ENCODE peak calls at places on chromosomes 11 and 22, in ten cellular contexts. B is A549, S is IMR-90, Y is heart left ventricle, W is cardiac muscle cell, V is uterus, N is suprapubic skin, Q is kidney, L is body of pancreas, E is breast epithelium. O is an unnamed sample. For H3K4me1, the result is how much of the 10 kb centered on the place peaks cover.

GRCh38 chr11:88338223-88338661 is 706 bp upstream of the CTSC start:
- DNase-seq in L (peak), N (no peak), Y (peak), Q (peak), W (peak), B (peak), V (peak), S (peak), E (no peak), O (peak)

GRCh38 chr11:1390603-1391164 is 950 bp downstream of the BRSK2 start:
- DNase-seq in B (no peak), N (no peak), W (peak), L (peak), E (no peak), S (peak), Y (peak), Q (peak), V (no peak), O (no peak)

GRCh38 chr11:119710417-119710816 is 18.6 kb downstream of the NECTIN1 start:
- DNase-seq in Y (no peak), W (no peak), S (no peak), L (no peak), B (no peak), N (no peak), Q (no peak), V (no peak), E (no peak), O (no peak)

GRCh38 chr11:121716060-121716459 is 263.3 kb upstream of the SORL1-AS1 start:
- DNase-seq in Y (no peak), L (no peak), Q (no peak), V (no peak), B (no peak), W (no peak), E (no peak), S (peak), N (no peak), O (no peak)

GRCh38 chr22:46064966-46065666 is 85.2 kb upstream of the PPARA start:
- DNase-seq in V (peak), Q (no peak), E (peak), N (peak), Y (no peak), S (no peak), L (peak), W (no peak), B (no peak), O (peak)

GRCh38 chr11:11178671-11179070 is 174.4 kb downstream of the CSNK2A3 start:
- DNase-seq in L (no peak), Q (no peak), W (no peak), E (no peak), B (no peak), V (no peak), Y (no peak), S (no peak), N (no peak), O (no peak)

GRCh38 chr11:83035070-83035854 is 36.4 kb downstream of the RAB30 start:
- DNase-seq in V (peak), L (no peak), E (no peak), W (no peak), Y (no peak), N (no peak), Q (no peak), B (no peak), S (no peak), O (no peak)

GRCh38 chr22:44646668-44647067 is 55.3 kb upstream of the PRR5 start:
- DNase-seq in B (no peak), N (no peak), Q (peak), Y (no peak), S (no peak), E (no peak), V (no peak), W (no peak), L (no peak), O (no peak)

GRCh38 chr11:123560001-123560400 is 94.4 kb downstream of the SCN3B start:
- DNase-seq in L (peak), V (peak), N (peak), Q (peak), Y (peak), W (no peak), B (no peak), S (peak), E (no peak), O (peak)

GRCh38 chr11:94657629-94658028 is 90.5 kb downstream of the PIWIL4 start:
- DNase-seq in B (no peak), E (no peak), W (no peak), Y (no peak), S (no peak), L (no peak), N (no peak), Q (no peak), V (no peak), O (no peak)

GRCh38 chr11:73461335-73461840 is 85.2 kb downstream of the RELT start:
- DNase-seq in E (no peak), S (peak), Q (no peak), B (no peak), L (no peak), N (no peak), Y (no peak), V (no peak), W (no peak), O (no peak)

GRCh38 chr11:4044971-4045646 is 49.5 kb upstream of the RRM1 start:
- DNase-seq in Q (no peak), N (no peak), Y (no peak), W (no peak), V (no peak), L (no peak), B (no peak), S (no peak), E (no peak), O (no peak)

GRCh38 chr11:134577801-134578200 is 165.8 kb upstream of the B3GAT1 start:
- DNase-seq in Y (no peak), E (peak), Q (no peak), N (no peak), W (no peak), S (no peak), L (no peak), V (no peak), B (no peak), O (no peak)

GRCh38 chr11:134579709-134580634 is 167.9 kb upstream of the B3GAT1 start:
- DNase-seq in V (no peak), E (peak), S (no peak), L (no peak), Y (no peak), W (no peak), B (no peak), Q (no peak), N (no peak), O (no peak)

GRCh38 chr11:134580635-134581025 is 168.6 kb upstream of the B3GAT1 start:
- DNase-seq in V (no peak), E (peak), Q (no peak), S (no peak), B (no peak), W (no peak), Y (no peak), N (no peak), L (no peak), O (no peak)

GRCh38 chr11:134581121-134581626 is 169.1 kb upstream of the B3GAT1 start:
- DNase-seq in S (no peak), B (no peak), L (no peak), N (peak), Q (no peak), Y (no peak), W (no peak), V (no peak), E (no peak), O (no peak)

GRCh38 chr11:134578807-134579708 is 167.0 kb upstream of the B3GAT1 start:
- DNase-seq in L (no peak), Y (peak), V (no peak), N (no peak), Q (no peak), W (peak), S (no peak), B (no peak), E (peak), O (no peak)
- TF ChIP-seq CTCF in L (no peak), Y (no peak), V (no peak), N (no peak), Q (no peak), W (no peak), S (no peak), B (no peak), E (no peak), O (no peak)

DNA sequence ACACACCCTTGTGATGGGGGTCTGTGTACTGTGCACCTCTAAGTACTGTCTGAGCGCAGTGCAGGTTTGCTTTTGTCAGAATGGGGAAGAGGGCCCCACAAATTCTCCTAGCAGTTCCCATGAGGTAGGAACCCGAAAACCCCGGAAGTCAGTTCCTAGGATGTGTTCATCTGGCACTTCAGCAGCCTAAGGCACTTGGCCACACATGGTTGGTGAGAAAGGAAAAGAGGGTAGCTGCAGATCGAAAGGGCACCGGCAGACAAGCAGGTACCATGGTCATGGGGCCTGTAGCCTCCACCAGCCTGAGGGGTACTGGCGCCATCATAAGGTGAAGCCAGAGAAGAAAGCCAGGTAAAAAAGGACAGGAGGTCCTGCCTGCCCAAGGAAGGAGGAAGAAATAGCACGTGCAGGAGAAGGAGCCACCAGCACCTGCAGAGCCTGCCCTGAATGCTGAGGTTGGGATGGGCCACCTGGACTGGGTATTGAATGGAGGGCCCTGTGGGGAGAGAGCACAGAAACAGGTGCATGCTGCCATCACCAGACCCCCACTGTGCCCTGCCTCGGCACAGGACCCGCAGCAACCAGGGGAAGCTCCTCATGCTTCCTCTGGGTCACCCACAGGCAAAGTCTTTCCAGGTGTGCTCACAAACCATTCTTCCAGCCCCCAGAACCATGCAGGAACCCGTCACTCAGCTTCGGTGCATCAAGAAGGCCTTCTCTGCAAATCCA is 8.1 kb upstream of the CASTOR1 start:
- DNase-seq in N (no peak), E (no peak), Q (no peak), L (no peak), S (no peak), W (no peak), V (no peak), B (no peak), Y (no peak), O (no peak)
- H3K4me1 ChIP-seq in N (half or more), E (under half), Q (under half), L (under half), S (under half), W (under half), V (under half), B (under half), Y (under half), O (under half)

DNA sequence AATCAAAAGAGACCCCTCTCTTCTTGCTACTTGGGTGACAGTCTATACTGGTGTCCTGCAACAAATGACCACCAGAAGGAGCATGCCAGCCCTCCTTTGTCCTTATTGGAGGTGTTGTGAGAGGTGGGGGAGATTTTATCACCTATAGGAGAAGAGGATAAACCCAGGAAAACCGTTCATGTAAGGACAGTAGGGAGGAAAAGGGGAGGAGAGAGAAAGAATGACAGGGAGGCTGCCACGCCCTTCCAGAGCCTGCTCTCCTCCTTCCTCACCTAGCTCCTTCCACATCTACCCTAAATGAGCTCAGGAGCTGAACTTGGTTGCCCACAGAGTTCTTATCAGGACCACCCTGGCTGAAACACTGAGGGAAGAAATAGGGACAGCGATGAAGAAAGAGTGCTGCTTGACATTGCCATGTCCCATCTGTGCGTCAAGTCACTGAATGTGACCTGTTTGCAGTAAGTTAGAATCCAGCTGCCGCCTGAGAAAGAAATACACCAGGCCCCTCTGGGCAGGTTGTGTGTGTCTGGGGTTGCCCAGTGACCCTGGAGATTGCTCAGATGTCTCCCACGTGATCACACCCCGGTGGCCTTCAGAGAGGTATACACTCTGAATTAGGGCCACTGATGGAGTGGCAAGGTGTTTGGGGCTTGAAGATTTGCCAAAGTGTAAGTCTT is 40.4 kb upstream of the ETS1 start:
- DNase-seq in W (no peak), N (no peak), B (no peak), Y (no peak), Q (no peak), L (no peak), V (no peak), S (no peak), E (no peak), O (no peak)
- TF ChIP-seq CTCF in W (no peak), N (no peak), B (no peak), Y (no peak), Q (no peak), L (no peak), V (no peak), S (peak), E (no peak), O (no peak)

GRCh38 chr22:30024231-30024630 is 56.0 kb upstream of the HORMAD2 start:
- DNase-seq in L (no peak), S (no peak), W (no peak), Y (no peak), B (no peak), E (no peak), V (no peak), N (no peak), Q (no peak), O (no peak)
- H3K4me1 ChIP-seq in L (under half), S (under half), W (under half), Y (under half), B (under half), E (under half), V (under half), N (under half), Q (under half), O (under half)

GRCh38 chr22:43152001-43152354 is 619 bp downstream of the TSPO start:
- DNase-seq in N (no peak), Q (no peak), E (no peak), Y (no peak), W (no peak), S (no peak), L (no peak), B (no peak), V (no peak), O (no peak)

GRCh38 chr22:43150731-43151206 is 590 bp upstream of the TSPO start:
- DNase-seq in L (no peak), B (no peak), Q (peak), S (no peak), E (no peak), N (no peak), W (no peak), Y (no peak), V (no peak), O (no peak)

GRCh38 chr22:43151251-43152000 is at the start of gene TSPO:
- DNase-seq in S (peak), Q (peak), V (peak), B (peak), W (peak), N (peak), E (peak), L (peak), Y (peak), O (peak)

GRCh38 chr22:43147821-43148220 is 3.5 kb upstream of the TSPO start:
- DNase-seq in Q (no peak), Y (no peak), B (no peak), E (no peak), N (no peak), W (no peak), V (no peak), S (no peak), L (no peak), O (no peak)

DNA sequence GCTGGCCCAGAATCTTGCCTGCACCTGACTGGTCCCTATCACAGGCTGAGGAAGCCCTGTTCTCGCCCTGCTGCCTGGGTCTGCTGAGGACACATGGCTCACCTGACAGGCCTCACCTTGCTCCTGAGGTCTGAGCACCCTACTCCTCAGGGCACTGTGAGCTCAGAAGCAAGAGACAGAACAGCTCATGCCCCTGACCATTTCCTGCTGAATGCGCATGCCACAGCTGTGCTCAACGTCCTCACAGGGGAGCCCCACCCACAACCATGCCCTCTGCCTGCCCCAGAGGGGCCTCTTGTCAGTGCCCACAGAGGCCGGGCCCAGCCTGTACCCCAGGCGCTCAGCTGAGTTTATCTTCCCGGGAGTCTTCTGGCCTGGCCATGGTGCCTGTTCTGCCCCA is 2.8 kb upstream of the TSPO start:
- DNase-seq in N (no peak), V (no peak), L (no peak), W (no peak), Q (no peak), E (no peak), Y (no peak), B (no peak), S (no peak), O (no peak)
- TF ChIP-seq CTCF in N (no peak), V (no peak), L (no peak), W (no peak), Q (no peak), E (no peak), Y (no peak), B (no peak), S (no peak), O (no peak)

GRCh38 chr11:12687216-12687623 is 13.0 kb downstream of the TEAD1 start:
- DNase-seq in E (no peak), L (no peak), Y (no peak), B (no peak), V (no peak), Q (no peak), N (no peak), S (no peak), W (no peak), O (no peak)

GRCh38 chr11:12691473-12691872 is 17.3 kb downstream of the TEAD1 start:
- DNase-seq in Q (no peak), Y (no peak), E (no peak), B (no peak), N (no peak), V (no peak), L (no peak), W (no peak), S (peak), O (no peak)

GRCh38 chr11:12687740-12688139 is 13.5 kb downstream of the TEAD1 start:
- DNase-seq in W (no peak), E (no peak), B (no peak), V (no peak), S (no peak), Q (no peak), N (no peak), Y (no peak), L (peak), O (no peak)

GRCh38 chr11:12690663-12691062 is 16.4 kb downstream of the TEAD1 start:
- DNase-seq in S (no peak), W (no peak), N (no peak), Y (no peak), L (no peak), B (no peak), E (no peak), Q (peak), V (no peak), O (no peak)

DNA sequence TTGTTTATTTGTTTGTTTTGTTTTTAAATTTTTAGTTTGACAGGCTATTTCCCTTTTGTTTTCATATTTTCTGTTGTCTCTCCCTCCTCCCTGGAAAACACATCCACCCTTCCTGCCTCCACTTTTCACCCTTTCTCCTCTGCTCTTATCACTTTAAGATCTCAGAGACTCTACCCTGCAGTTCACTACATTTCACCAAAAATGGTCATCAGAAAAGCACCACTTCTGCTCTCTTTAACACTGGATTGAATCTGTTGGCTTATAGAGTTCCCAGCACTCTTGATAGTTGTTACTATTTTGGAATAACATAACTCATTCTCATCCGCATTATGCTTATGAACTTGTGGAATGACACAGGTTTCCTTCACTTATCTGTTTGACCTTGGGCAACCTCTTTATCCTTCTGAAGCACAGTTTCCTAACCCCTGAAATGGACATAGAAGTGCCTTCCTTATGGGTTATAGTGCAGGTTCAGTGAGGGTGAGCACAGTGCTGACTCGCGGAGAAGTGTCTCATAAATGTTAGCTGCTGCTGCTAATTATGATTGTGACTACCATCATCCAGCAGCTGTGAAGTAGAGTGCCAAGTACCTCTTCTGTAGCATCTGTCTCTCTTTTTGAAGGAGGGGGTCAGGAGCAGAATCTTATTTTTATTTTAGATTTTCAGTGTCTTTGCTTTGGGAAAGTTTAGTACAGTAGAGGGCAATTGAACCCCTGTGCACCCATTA is 15.0 kb downstream of the TEAD1 start:
- DNase-seq in B (no peak), E (no peak), L (no peak), V (no peak), S (no peak), Y (no peak), N (no peak), Q (no peak), W (no peak), O (no peak)
- H3K4me1 ChIP-seq in B (half or more), E (under half), L (half or more), V (under half), S (half or more), Y (half or more), N (half or more), Q (half or more), W (half or more), O (half or more)

GRCh38 chr22:32660292-32660691 is 141.2 kb upstream of the TIMP3 start:
- DNase-seq in S (peak), E (peak), V (peak), N (no peak), L (peak), Y (peak), W (peak), Q (no peak), B (peak), O (peak)
- TF ChIP-seq CTCF in S (peak), E (peak), V (peak), N (no peak), L (peak), Y (peak), W (peak), Q (peak), B (peak), O (peak)

GRCh38 chr22:49931863-49932262 is 13.4 kb downstream of the CRELD2 start:
- DNase-seq in L (peak), Y (no peak), N (no peak), W (no peak), B (no peak), Q (no peak), S (no peak), V (no peak), E (no peak), O (no peak)
- H3K4me1 ChIP-seq in L (half or more), Y (half or more), N (half or more), W (under half), B (under half), Q (under half), S (under half), V (under half), E (under half), O (half or more)